ENCODE peak calls at places on chromosomes 4 and X, in six cellular contexts. J is adrenal gland; F is uterus; S is naive thymus-derived CD4-positive, alpha-beta T cell; C is ascending aorta; M is endodermal cell. P is an unnamed sample.

GRCh38 chrX:1400049-1400448 is 8.1 kb upstream of the SLC25A6 start:
- DNase-seq in J (no peak), M (no peak), F (no peak), S (no peak), C (no peak), P (no peak)

GRCh38 chr4:153232768-153233167 is 28.5 kb downstream of the TRIM2 start:
- DNase-seq in C (no peak), S (no peak), J (no peak), F (no peak), M (peak; percentile 91), P (no peak)

GRCh38 chr4:48212165-48212564 is 57.5 kb downstream of the TEC start:
- DNase-seq in M (no peak), S (no peak), F (no peak), J (no peak), C (no peak), P (no peak)

GRCh38 chr4:41540687-41541086 is 2.7 kb downstream of the LIMCH1 start:
- DNase-seq in F (no peak), S (no peak), C (no peak), M (no peak), J (no peak), P (no peak)

GRCh38 chrX:79270401-79270800 is 96.7 kb downstream of the ITM2A start:
- DNase-seq in C (no peak), F (no peak), S (peak; percentile 58), J (no peak), M (peak; percentile 73), P (peak; percentile 77)

GRCh38 chrX:123720486-123720885 is 12.4 kb downstream of the THOC2 start:
- DNase-seq in J (no peak), F (no peak), M (no peak), C (no peak), S (no peak), P (no peak)

GRCh38 chr4:8238515-8239053 is 31.0 kb upstream of the HTRA3 start:
- DNase-seq in S (no peak), C (no peak), J (no peak), F (no peak), M (peak; percentile 87), P (no peak)

GRCh38 chr4:176897226-176897625 is 104.5 kb upstream of the VEGFC start:
- DNase-seq in F (no peak), J (no peak), M (no peak), S (no peak), C (no peak), P (no peak)

GRCh38 chr4:94507708-94508107 is 56.0 kb downstream of the PDLIM5 start:
- DNase-seq in S (no peak), M (no peak), C (no peak), J (peak; percentile 54), F (peak; percentile 55), P (no peak)

GRCh38 chr4:69730002-69730401 is 30.4 kb downstream of the SULT1B1 start:
- DNase-seq in F (no peak), C (no peak), J (no peak), S (no peak), M (no peak), P (no peak)

GRCh38 chr4:69731261-69731660 is 29.2 kb downstream of the SULT1B1 start:
- DNase-seq in M (no peak), S (no peak), J (no peak), F (no peak), C (no peak), P (no peak)

GRCh38 chr4:69727412-69727811 is 33.0 kb downstream of the SULT1B1 start:
- DNase-seq in S (no peak), F (no peak), M (no peak), C (no peak), J (no peak), P (no peak)

GRCh38 chr4:69731826-69732225 is 28.6 kb downstream of the SULT1B1 start:
- DNase-seq in F (no peak), J (no peak), C (no peak), M (no peak), S (no peak), P (no peak)

DNA sequence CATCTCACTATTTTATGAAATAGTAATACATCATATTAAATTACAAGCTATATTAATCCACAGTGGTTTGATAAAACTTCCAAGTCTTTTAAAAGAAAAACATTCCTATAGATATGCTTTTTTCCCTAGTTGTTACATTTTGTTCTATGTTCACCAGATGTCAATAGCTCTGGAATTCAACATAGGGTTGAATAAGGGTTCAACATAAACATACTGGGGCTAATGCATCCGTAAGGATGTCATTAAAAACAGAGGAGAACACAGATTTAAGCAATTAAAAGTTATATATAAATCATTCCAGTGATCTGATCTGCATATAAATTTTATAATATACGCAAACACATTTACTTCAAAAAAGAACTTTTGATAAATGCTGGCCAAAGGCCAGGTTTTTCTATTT is 32.5 kb downstream of the SULT1B1 start:
- DNase-seq in J (no peak), F (no peak), M (no peak), C (no peak), S (no peak), P (no peak)
- H3K27ac ChIP-seq in J (no peak overlapping the region), F (no peak overlapping the region), M (no peak overlapping the region), C (no peak overlapping the region), S (no peak overlapping the region), P (no peak overlapping the region)

GRCh38 chr4:168641811-168642140 is 144.9 kb downstream of the PALLD start:
- DNase-seq in F (no peak), J (no peak), M (no peak), S (no peak), C (no peak), P (no peak)

GRCh38 chr4:168639914-168640313 is 143.1 kb downstream of the PALLD start:
- DNase-seq in M (no peak), C (no peak), J (no peak), F (peak; percentile 66), S (no peak), P (no peak)

GRCh38 chr4:168645933-168646768 is 149.3 kb downstream of the PALLD start:
- DNase-seq in S (no peak), F (no peak), J (no peak), M (no peak), C (no peak), P (no peak)

GRCh38 chr4:168643796-168644159 is 146.9 kb downstream of the PALLD start:
- DNase-seq in S (no peak), M (no peak), C (no peak), F (no peak), J (no peak), P (no peak)

DNA sequence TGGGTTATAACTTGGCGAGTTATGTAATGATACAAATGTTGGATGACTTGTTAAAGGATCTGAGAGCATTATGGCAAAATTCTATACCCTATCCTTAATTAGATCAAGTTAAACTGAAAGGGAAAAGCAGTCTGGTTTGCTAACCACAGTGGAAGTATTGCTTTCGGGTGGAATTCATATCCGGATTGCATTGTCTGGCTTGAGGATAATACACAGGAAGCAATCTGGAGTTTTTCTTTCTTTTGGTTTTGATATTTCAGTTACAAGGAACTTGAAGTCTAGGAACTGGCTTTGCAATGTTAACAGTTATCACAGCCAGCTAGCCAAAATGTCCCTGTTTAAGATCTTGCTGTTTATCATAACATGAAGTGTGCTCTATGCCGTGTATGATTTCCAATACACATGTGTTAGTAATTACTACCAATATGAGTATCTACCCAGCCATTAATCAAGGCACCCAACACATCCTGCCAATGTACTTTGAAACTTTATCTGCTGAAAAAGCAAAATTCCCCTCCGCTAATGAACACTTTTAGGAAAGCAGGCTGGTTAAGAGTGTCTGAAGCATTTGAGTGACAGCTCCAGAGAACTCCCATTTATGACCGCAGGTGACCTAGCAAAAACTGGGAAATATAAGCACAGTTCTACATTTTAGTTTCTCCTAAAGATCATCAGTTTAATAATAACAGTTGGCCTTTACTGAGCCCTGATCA is 146.4 kb downstream of the PALLD start:
- DNase-seq in S (no peak), F (no peak), M (no peak), J (no peak), C (no peak), P (no peak)
- H3K4me3 ChIP-seq in S (no peak overlapping the region), F (no peak overlapping the region), M (no peak overlapping the region), J (no peak overlapping the region), C (no peak overlapping the region), P (no peak overlapping the region)

DNA sequence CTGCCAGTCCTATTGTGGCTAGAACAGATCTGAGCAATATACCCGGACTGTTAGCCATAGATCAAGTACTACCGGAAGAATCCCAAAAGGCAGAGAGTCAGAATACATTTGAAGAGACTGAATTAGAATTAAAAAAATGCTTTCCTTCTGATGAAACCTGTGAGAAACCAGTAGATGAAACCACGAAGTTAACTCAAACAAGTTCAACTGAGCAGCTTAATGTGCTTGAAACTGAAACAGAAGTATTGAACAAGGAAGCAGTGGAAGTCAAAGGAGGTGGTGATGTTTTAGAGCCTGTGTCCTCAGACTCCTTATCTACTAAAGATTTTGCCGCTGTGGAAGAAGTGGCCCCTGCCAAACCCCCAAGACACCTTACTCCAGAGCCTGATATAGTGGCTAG is 46.8 kb downstream of the WDR44 start:
- DNase-seq in S (no peak), M (no peak), C (no peak), J (no peak), F (no peak), P (no peak)
- H3K27ac ChIP-seq in S (no peak overlapping the region), M (no peak overlapping the region), C (no peak overlapping the region), J (no peak overlapping the region), F (no peak overlapping the region), P (no peak overlapping the region)

GRCh38 chr4:108492816-108493595 is 127.4 kb upstream of the RPL34 start:
- DNase-seq in F (no peak), S (no peak), M (peak; percentile 90), C (no peak), J (peak; percentile 16), P (peak; percentile 47)

GRCh38 chr4:108498925-108499324 is 121.5 kb upstream of the RPL34 start:
- DNase-seq in F (no peak), C (no peak), S (no peak), J (no peak), M (no peak), P (no peak)

DNA sequence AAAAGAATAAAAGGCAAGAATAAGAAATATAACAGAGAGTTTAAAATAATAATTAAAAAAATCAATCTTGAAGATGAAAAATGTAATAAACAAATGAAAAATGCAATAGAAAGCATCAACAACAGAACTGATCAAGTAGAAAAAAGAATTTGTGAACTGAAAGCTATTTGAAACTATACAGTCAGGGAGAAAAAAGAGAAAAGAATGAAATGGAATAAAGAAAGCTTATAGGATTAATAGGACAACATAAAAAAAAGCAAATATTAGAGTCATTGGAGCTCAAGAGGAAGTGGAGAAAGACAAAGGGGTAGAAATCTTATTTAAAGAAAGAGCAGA is 126.8 kb upstream of the RPL34 start:
- DNase-seq in C (no peak), J (no peak), M (no peak), F (no peak), S (no peak), P (no peak)
- H3K4me3 ChIP-seq in C (no peak overlapping the region), J (no peak overlapping the region), M (no peak overlapping the region), F (no peak overlapping the region), S (no peak overlapping the region), P (no peak overlapping the region)

GRCh38 chr4:151099976-151100417 is 569 bp downstream of the RPS3A start:
- DNase-seq in J (no peak), F (no peak), S (no peak), M (no peak), C (no peak), P (no peak)
- H3K27ac ChIP-seq in J (peak overlapping the region; percentile 90), F (peak overlapping the region; percentile 89), S (peak overlapping the region; percentile 89), M (peak overlapping the region; percentile 95), C (peak overlapping the region; percentile 90), P (peak overlapping the region; percentile 86)